ENCODE peak calls at places on chromosomes 12 and 14, in ten cellular contexts. Y, Q, C, J, F, Z, L, E, K and V are unnamed samples.

GRCh38 chr12:77152623-77153193 is 87.3 kb upstream of the E2F7 start:
- DNase-seq in Y (peak), Q (no peak), C (no peak), J (no peak), F (no peak), Z (peak), L (peak), E (peak), K (peak), V (peak)

GRCh38 chr12:100668939-100669536 is 95.6 kb downstream of the GAS2L3 start:
- DNase-seq in Y (peak), Q (peak), C (peak), J (no peak), F (no peak), Z (peak), L (peak), E (peak), K (peak), V (peak)

GRCh38 chr14:93775744-93776143 is 12.5 kb downstream of the PRIMA1 start:
- DNase-seq in Y (no peak), Q (no peak), C (no peak), J (no peak), F (no peak), Z (no peak), L (no peak), E (no peak), K (no peak), V (no peak)

GRCh38 chr12:92340003-92340402 is 194.4 kb upstream of the BTG1 start:
- DNase-seq in Y (no peak), Q (no peak), C (no peak), J (no peak), F (no peak), Z (no peak), L (no peak), E (no peak), K (no peak), V (no peak)

GRCh38 chr12:50326636-50327284 is 43.4 kb upstream of the LIMA1 start:
- DNase-seq in Y (peak), Q (peak), C (no peak), J (no peak), F (no peak), Z (peak), L (peak), E (no peak), K (peak), V (peak)

GRCh38 chr12:19105468-19105867 is 24.1 kb upstream of the PLEKHA5 start:
- DNase-seq in Y (no peak), Q (peak), C (no peak), J (no peak), F (no peak), Z (no peak), L (no peak), E (no peak), K (no peak), V (no peak)

GRCh38 chr12:117125275-117125613 is 26.0 kb upstream of the TESC start:
- DNase-seq in Y (no peak), Q (no peak), C (no peak), J (no peak), F (no peak), Z (no peak), L (peak), E (peak), K (no peak), V (no peak)

GRCh38 chr12:107584523-107584922 is 101.1 kb upstream of the PWP1 start:
- DNase-seq in Y (no peak), Q (no peak), C (no peak), J (no peak), F (no peak), Z (no peak), L (no peak), E (no peak), K (no peak), V (no peak)

GRCh38 chr12:54222609-54223008 is 33.8 kb upstream of the SMUG1 start:
- DNase-seq in Y (peak), Q (no peak), C (no peak), J (no peak), F (no peak), Z (no peak), L (peak), E (no peak), K (no peak), V (peak)

GRCh38 chr12:53207042-53207441 is at the start of gene ITGB7:
- DNase-seq in Y (no peak), Q (no peak), C (peak), J (no peak), F (peak), Z (no peak), L (no peak), E (no peak), K (no peak), V (no peak)

GRCh38 chr14:63573579-63573978 is 30.4 kb upstream of the PPP2R5E start:
- DNase-seq in Y (peak), Q (no peak), C (no peak), J (no peak), F (no peak), Z (no peak), L (peak), E (no peak), K (no peak), V (peak)

GRCh38 chr14:89665262-89665661 is 248.2 kb upstream of the FOXN3 start:
- DNase-seq in Y (no peak), Q (no peak), C (no peak), J (no peak), F (no peak), Z (no peak), L (no peak), E (no peak), K (no peak), V (no peak)

GRCh38 chr14:92325835-92326234 is 2.9 kb downstream of the SLC24A4 start:
- DNase-seq in Y (no peak), Q (no peak), C (no peak), J (no peak), F (no peak), Z (peak), L (no peak), E (peak), K (peak), V (no peak)

GRCh38 chr12:8549381-8549780 is 8.7 kb upstream of the CLEC4E start:
- DNase-seq in Y (no peak), Q (no peak), C (no peak), J (no peak), F (no peak), Z (no peak), L (peak), E (no peak), K (no peak), V (peak)

GRCh38 chr12:30043151-30043550 is 259.4 kb upstream of the TMTC1 start:
- DNase-seq in Y (no peak), Q (no peak), C (no peak), J (no peak), F (no peak), Z (no peak), L (no peak), E (peak), K (no peak), V (no peak)

GRCh38 chr12:94575645-94576393 is 74.5 kb downstream of the TMCC3 start:
- DNase-seq in Y (no peak), Q (no peak), C (no peak), J (no peak), F (no peak), Z (no peak), L (no peak), E (peak), K (no peak), V (no peak)

GRCh38 chr12:40749863-40750262 is 57.6 kb downstream of the CNTN1 start:
- DNase-seq in Y (no peak), Q (no peak), C (no peak), J (no peak), F (no peak), Z (no peak), L (no peak), E (no peak), K (no peak), V (no peak)

GRCh38 chr14:44204061-44204815 is 302.8 kb downstream of the FSCB start:
- DNase-seq in Y (peak), Q (no peak), C (no peak), J (no peak), F (no peak), Z (no peak), L (no peak), E (no peak), K (no peak), V (peak)

GRCh38 chr12:14689144-14689543 is 7.3 kb downstream of the GUCY2C start:
- DNase-seq in Y (no peak), Q (no peak), C (no peak), J (no peak), F (no peak), Z (no peak), L (no peak), E (no peak), K (no peak), V (no peak)

GRCh38 chr12:122081697-122082221 is 3.2 kb downstream of the MLXIP start:
- DNase-seq in Y (peak), Q (no peak), C (peak), J (no peak), F (no peak), Z (no peak), L (peak), E (no peak), K (no peak), V (peak)

GRCh38 chr14:105733081-105734065 is 207.0 kb downstream of the TMEM121 start:
- DNase-seq in Y (no peak), Q (no peak), C (no peak), J (no peak), F (no peak), Z (no peak), L (no peak), E (no peak), K (no peak), V (no peak)

GRCh38 chr12:93777249-93777648 is 100.1 kb downstream of the CRADD start:
- DNase-seq in Y (peak), Q (no peak), C (no peak), J (no peak), F (no peak), Z (no peak), L (peak), E (no peak), K (no peak), V (peak)

GRCh38 chr12:59833408-59833807 is 237.6 kb downstream of the SLC16A7 start:
- DNase-seq in Y (no peak), Q (no peak), C (no peak), J (no peak), F (no peak), Z (no peak), L (peak), E (no peak), K (no peak), V (no peak)

GRCh38 chr12:104764225-104765073 is 193.6 kb downstream of the SLC41A2 start:
- DNase-seq in Y (no peak), Q (no peak), C (peak), J (no peak), F (no peak), Z (no peak), L (no peak), E (no peak), K (no peak), V (no peak)

GRCh38 chr14:80212025-80212402 is 710 bp upstream of the DIO2 start:
- DNase-seq in Y (peak), Q (no peak), C (no peak), J (no peak), F (no peak), Z (peak), L (peak), E (peak), K (peak), V (peak)